ENCODE peak calls at places on chromosomes 6 and 20, in nine cellular contexts. R is GM23248, V is neural progenitor cell, K is GM23338, H is OCI-LY7, E is PC-3, I is hepatocyte, A is HCT116, W is SK-N-SH. J is an unnamed sample.

GRCh38 chr6:155678361-155678760 is 222.7 kb upstream of the NOX3 start:
- DNase-seq in R (no peak), V (no peak), K (peak), H (no peak), E (no peak), I (no peak), A (no peak), W (no peak), J (no peak)

GRCh38 chr20:63945031-63945658 is 11.1 kb downstream of the UCKL1 start:
- DNase-seq in R (no peak), V (no peak), K (no peak), H (no peak), E (no peak), I (no peak), A (no peak), W (no peak), J (no peak)

GRCh38 chr6:47247227-47247797 is 62.4 kb downstream of the TNFRSF21 start:
- DNase-seq in R (peak), V (no peak), K (no peak), H (peak), E (no peak), I (no peak), A (no peak), W (peak), J (peak)

GRCh38 chr20:63495771-63496403 is 3.0 kb downstream of the EEF1A2 start:
- DNase-seq in R (peak), V (peak), K (peak), H (peak), E (peak), I (peak), A (no peak), W (peak), J (peak)

GRCh38 chr6:33927551-33927950 is 123.7 kb upstream of the MLN start:
- DNase-seq in R (peak), V (no peak), K (no peak), H (no peak), E (peak), I (no peak), A (no peak), W (no peak), J (no peak)

GRCh38 chr6:84847349-84848160 is 83.2 kb upstream of the TBX18 start:
- DNase-seq in R (peak), V (no peak), K (no peak), H (no peak), E (peak), I (peak), A (no peak), W (no peak), J (no peak)

GRCh38 chr20:59515013-59515905 is 89.1 kb upstream of the PHACTR3 start:
- DNase-seq in R (peak), V (peak), K (peak), H (peak), E (peak), I (peak), A (peak), W (peak), J (no peak)

GRCh38 chr20:41185013-41185757 is 47.8 kb downstream of the PLCG1 start:
- DNase-seq in R (no peak), V (no peak), K (no peak), H (no peak), E (no peak), I (peak), A (no peak), W (peak), J (no peak)

GRCh38 chr6:3744211-3744900 is 7.2 kb downstream of the PXDC1 start:
- DNase-seq in R (peak), V (no peak), K (no peak), H (no peak), E (no peak), I (no peak), A (no peak), W (no peak), J (no peak)

GRCh38 chr20:63696311-63696627 is 183 bp upstream of the TNFRSF6B start:
- DNase-seq in R (peak), V (peak), K (peak), H (peak), E (peak), I (peak), A (peak), W (no peak), J (no peak)

GRCh38 chr20:37598611-37599342 is 71.1 kb upstream of the BLCAP start:
- DNase-seq in R (no peak), V (no peak), K (no peak), H (no peak), E (no peak), I (no peak), A (no peak), W (peak), J (no peak)
- H2AFZ ChIP-seq in R (no peak), V (peak), K (peak), H (no peak), E (no peak), I (no peak), A (no peak), W (no peak), J (no peak)

GRCh38 chr6:163367388-163368183 is 46.9 kb upstream of the QKI start:
- DNase-seq in R (no peak), V (no peak), K (no peak), H (no peak), E (no peak), I (no peak), A (no peak), W (no peak), J (no peak)

GRCh38 chr6:163370807-163371206 is 43.7 kb upstream of the QKI start:
- DNase-seq in R (no peak), V (no peak), K (no peak), H (no peak), E (no peak), I (no peak), A (no peak), W (no peak), J (no peak)

GRCh38 chr6:163369122-163369521 is 45.4 kb upstream of the QKI start:
- DNase-seq in R (no peak), V (no peak), K (no peak), H (no peak), E (no peak), I (no peak), A (no peak), W (no peak), J (no peak)

GRCh38 chr6:163373240-163373639 is 41.3 kb upstream of the QKI start:
- DNase-seq in R (no peak), V (no peak), K (no peak), H (no peak), E (no peak), I (no peak), A (no peak), W (no peak), J (no peak)

GRCh38 chr6:163369628-163370365 is 44.7 kb upstream of the QKI start:
- DNase-seq in R (no peak), V (no peak), K (no peak), H (no peak), E (no peak), I (no peak), A (no peak), W (no peak), J (no peak)
- TF ChIP-seq EZH2phosphoT487 in R (no peak), V (no peak), K (no peak), H (no peak), E (no peak), I (no peak), A (no peak), W (no peak), J (no peak)

GRCh38 chr20:60789399-60789798 is 462.7 kb upstream of the CDH4 start:
- DNase-seq in R (no peak), V (no peak), K (no peak), H (no peak), E (no peak), I (no peak), A (no peak), W (no peak), J (no peak)
- H2AFZ ChIP-seq in R (no peak), V (no peak), K (no peak), H (no peak), E (no peak), I (no peak), A (no peak), W (no peak), J (no peak)

GRCh38 chr20:22719250-22719649 is 134.9 kb upstream of the FOXA2 start:
- DNase-seq in R (no peak), V (no peak), K (peak), H (no peak), E (no peak), I (peak), A (no peak), W (no peak), J (no peak)

GRCh38 chr20:22722840-22723239 is 138.5 kb upstream of the FOXA2 start:
- DNase-seq in R (no peak), V (no peak), K (no peak), H (no peak), E (no peak), I (no peak), A (no peak), W (no peak), J (no peak)

GRCh38 chr20:22728146-22728745 is 143.9 kb upstream of the FOXA2 start:
- DNase-seq in R (no peak), V (no peak), K (no peak), H (no peak), E (peak), I (no peak), A (no peak), W (no peak), J (no peak)

GRCh38 chr20:22720206-22720605 is 135.8 kb upstream of the FOXA2 start:
- DNase-seq in R (no peak), V (no peak), K (no peak), H (no peak), E (no peak), I (no peak), A (no peak), W (no peak), J (no peak)

DNA sequence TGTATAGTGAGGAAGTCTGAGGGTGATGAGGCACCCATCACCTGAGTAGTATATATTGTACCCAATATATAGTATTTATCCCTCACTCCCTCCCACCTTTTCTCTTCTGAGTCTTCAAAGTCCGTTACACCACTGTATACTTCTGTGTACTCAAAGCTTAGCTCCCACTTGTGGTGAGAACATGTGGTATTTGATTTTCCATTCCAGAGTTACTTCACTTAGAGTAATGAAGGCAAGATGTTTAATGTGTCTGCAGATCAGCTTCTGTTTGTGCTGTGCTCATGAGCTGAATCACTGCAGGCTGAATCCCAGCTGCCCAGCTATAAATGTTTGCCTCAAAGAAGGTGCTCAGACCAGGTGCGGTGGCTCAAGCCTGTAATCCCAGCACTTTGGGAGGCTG is 139.3 kb upstream of the FOXA2 start:
- DNase-seq in R (peak), V (no peak), K (no peak), H (no peak), E (peak), I (no peak), A (no peak), W (no peak), J (no peak)
- TF ChIP-seq EZH2phosphoT487 in R (no peak), V (no peak), K (no peak), H (no peak), E (no peak), I (no peak), A (no peak), W (no peak), J (no peak)

DNA sequence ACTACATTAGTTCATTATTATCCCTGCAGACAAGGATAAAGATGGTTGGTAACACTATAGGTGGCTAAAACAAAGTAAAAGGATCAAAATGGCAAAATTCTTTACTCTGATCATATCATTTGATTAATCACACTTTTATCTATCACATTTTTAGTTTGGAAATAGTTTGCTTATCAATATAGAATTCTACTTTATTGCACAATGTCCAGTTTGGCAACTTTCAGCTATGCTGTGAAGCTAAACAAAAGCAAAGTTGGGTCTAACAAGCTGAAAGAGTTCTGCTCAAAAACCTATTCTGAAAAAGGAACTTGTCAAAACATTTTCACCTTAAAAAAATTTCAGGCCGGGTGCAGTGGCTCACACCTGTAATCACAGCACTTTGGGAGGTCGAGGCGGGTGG is 7.9 kb upstream of the LATS1 start:
- DNase-seq in R (no peak), V (no peak), K (no peak), H (no peak), E (no peak), I (no peak), A (no peak), W (no peak), J (no peak)
- H2AFZ ChIP-seq in R (no peak), V (no peak), K (no peak), H (no peak), E (no peak), I (no peak), A (no peak), W (no peak), J (no peak)

DNA sequence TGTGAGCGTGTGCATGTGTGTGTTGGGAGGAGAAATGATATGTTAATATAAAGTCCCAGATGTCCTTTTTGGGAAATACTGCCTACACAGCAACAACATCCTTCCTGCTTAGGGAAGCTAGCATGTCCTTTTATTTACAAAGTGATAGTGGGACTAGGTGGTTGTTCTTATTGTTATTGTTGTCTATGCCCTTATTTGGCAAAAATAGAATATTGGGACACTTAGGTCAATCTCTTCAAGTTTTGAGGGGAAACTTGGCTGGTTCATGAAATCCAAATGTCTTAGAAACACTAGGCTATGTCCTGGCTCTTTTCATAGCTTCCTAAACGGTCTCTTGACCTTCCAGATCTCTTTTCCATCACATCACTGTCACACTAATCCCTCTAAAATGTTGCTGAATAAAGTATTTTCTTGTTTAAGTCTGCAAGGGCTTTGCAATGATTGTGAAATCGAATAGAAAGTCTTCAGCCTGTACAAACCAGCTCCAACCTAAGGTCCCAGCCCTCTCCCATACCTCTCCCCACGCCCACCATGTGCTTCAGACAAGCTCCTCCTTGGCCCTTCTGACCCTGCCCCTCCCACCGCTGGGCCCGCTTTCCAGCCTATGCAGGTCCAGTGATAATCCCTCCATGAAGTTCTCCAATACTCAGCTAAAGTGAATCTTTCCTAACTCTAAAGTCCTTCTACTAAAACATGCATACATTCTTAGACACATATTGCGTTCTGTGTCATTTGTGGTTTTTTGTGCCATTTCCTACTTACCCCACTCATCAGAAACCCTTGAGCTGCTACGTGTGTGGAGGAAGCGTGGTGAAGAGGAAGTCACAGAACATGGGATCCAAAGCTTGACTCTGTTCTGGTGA is 205.1 kb downstream of the LY86 start:
- DNase-seq in R (no peak), V (no peak), K (no peak), H (no peak), E (no peak), I (no peak), A (no peak), W (no peak), J (no peak)
- TF ChIP-seq EZH2phosphoT487 in R (no peak), V (no peak), K (no peak), H (no peak), E (no peak), I (no peak), A (no peak), W (no peak), J (no peak)

J was measured in MM.1S.